ENCODE peak calls at places on chromosomes 13 and 19, in ten cellular contexts. T is fibroblast of the aortic adventitia, X is MCF 10A, I is AG04450, C is lower lobe of right lung, E is breast epithelium, V is WTC11, S is fibroblast of pulmonary artery, Z is AG10803, H is B cell. K is an unnamed sample.

GRCh38 chr13:32001392-32001768 is 30.2 kb upstream of the FRY start:
- DNase-seq in T (peak), E (no peak), H (peak), V (peak), S (peak), C (no peak), I (no peak), X (peak), Z (peak), K (no peak)

GRCh38 chr13:97901716-97902115 is 51.8 kb upstream of the IPO5 start:
- DNase-seq in I (no peak), V (no peak), T (no peak), S (no peak), Z (no peak), X (no peak), E (no peak), C (no peak), H (no peak), K (no peak)

GRCh38 chr19:29294343-29294811 is 81.4 kb upstream of the UQCRFS1 start:
- DNase-seq in X (no peak), C (no peak), I (no peak), Z (peak), E (no peak), H (no peak), T (peak), S (no peak), V (no peak), K (no peak)

GRCh38 chr13:84648069-84648640 is 765.9 kb upstream of the SLITRK1 start:
- DNase-seq in Z (no peak), C (no peak), E (no peak), X (peak), S (peak), T (peak), V (no peak), H (no peak), I (no peak), K (no peak)

GRCh38 chr19:31308781-31309180 is 40.5 kb downstream of the TSHZ3 start:
- DNase-seq in X (no peak), V (no peak), E (no peak), C (no peak), I (no peak), Z (no peak), T (no peak), H (no peak), S (no peak), K (no peak)

GRCh38 chr13:51632643-51633357 is 48.5 kb downstream of the WDFY2 start:
- DNase-seq in Z (no peak), S (no peak), V (peak), E (no peak), T (no peak), C (no peak), H (no peak), I (no peak), X (no peak), K (no peak)

GRCh38 chr13:64551755-64552154 is 2678.4 kb downstream of the PCDH9 start:
- DNase-seq in I (peak), X (peak), H (no peak), E (no peak), Z (peak), V (no peak), S (peak), T (peak), C (no peak), K (no peak)

GRCh38 chr13:82749551-82749950 is 1132.7 kb downstream of the SLITRK1 start:
- DNase-seq in X (no peak), E (no peak), T (no peak), C (no peak), S (no peak), Z (no peak), V (no peak), H (no peak), I (no peak), K (no peak)

GRCh38 chr19:46373573-46374359 is 26.9 kb downstream of the PPP5C start:
- DNase-seq in Z (peak), E (peak), T (peak), V (peak), I (no peak), X (peak), S (peak), C (peak), H (no peak), K (peak)

GRCh38 chr19:1027953-1028902 is 1.8 kb downstream of the CNN2 start:
- DNase-seq in S (peak), E (peak), H (peak), Z (peak), I (peak), T (peak), X (peak), C (peak), V (peak), K (no peak)

GRCh38 chr19:1295169-1296012 is 9.7 kb downstream of the EFNA2 start:
- DNase-seq in S (no peak), T (no peak), E (no peak), V (peak), H (peak), Z (no peak), C (no peak), X (no peak), I (no peak), K (no peak)

GRCh38 chr19:13058951-13059660 is 43.6 kb downstream of the LYL1 start:
- DNase-seq in V (no peak), Z (no peak), E (no peak), H (no peak), S (no peak), T (no peak), C (peak), I (no peak), X (no peak), K (no peak)

GRCh38 chr19:18867751-18868150 is 28.2 kb downstream of the CERS1 start:
- DNase-seq in H (no peak), S (no peak), C (no peak), Z (no peak), E (no peak), V (no peak), X (no peak), I (no peak), T (no peak), K (no peak)

GRCh38 chr13:48232420-48233096 is 448 bp upstream of the ITM2B start:
- DNase-seq in C (no peak), V (no peak), H (no peak), S (no peak), T (no peak), I (no peak), E (no peak), X (no peak), Z (no peak), K (no peak)

GRCh38 chr13:26946675-26947342 is 186.2 kb upstream of the GPR12 start:
- DNase-seq in T (peak), C (no peak), Z (peak), S (peak), X (peak), V (no peak), I (peak), E (no peak), H (peak), K (no peak)

GRCh38 chr19:40144947-40145748 is 46.1 kb upstream of the MAP3K10 start:
- DNase-seq in V (no peak), T (no peak), X (no peak), H (no peak), I (no peak), E (no peak), C (no peak), Z (no peak), S (no peak), K (no peak)
- TF ChIP-seq CTCF in V (no peak), T (no peak), X (no peak), H (no peak), I (no peak), E (no peak), C (no peak), Z (no peak), S (no peak), K (no peak)

GRCh38 chr19:58362272-58362994 is at the start of gene ZNF497:
- DNase-seq in S (peak), C (peak), T (peak), E (peak), V (peak), I (peak), X (peak), H (peak), Z (peak), K (peak)
- TF ChIP-seq CTCF in S (no peak), C (peak), T (no peak), E (no peak), V (no peak), I (no peak), X (no peak), H (no peak), Z (no peak), K (peak)

GRCh38 chr19:6343462-6343861 is 10.1 kb upstream of the ACER1 start:
- DNase-seq in T (no peak), V (no peak), H (no peak), X (no peak), I (no peak), Z (no peak), S (no peak), E (no peak), C (no peak), K (no peak)
- TF ChIP-seq CTCF in T (no peak), V (no peak), H (no peak), X (no peak), I (no peak), Z (no peak), S (no peak), E (no peak), C (no peak), K (no peak)

GRCh38 chr19:11332822-11333221 is 6.6 kb downstream of the RAB3D start:
- DNase-seq in E (no peak), H (no peak), C (no peak), T (no peak), I (no peak), V (no peak), S (no peak), Z (no peak), X (no peak), K (no peak)
- TF ChIP-seq CTCF in E (no peak), H (no peak), C (no peak), T (no peak), I (no peak), V (no peak), S (no peak), Z (no peak), X (no peak), K (no peak)

DNA sequence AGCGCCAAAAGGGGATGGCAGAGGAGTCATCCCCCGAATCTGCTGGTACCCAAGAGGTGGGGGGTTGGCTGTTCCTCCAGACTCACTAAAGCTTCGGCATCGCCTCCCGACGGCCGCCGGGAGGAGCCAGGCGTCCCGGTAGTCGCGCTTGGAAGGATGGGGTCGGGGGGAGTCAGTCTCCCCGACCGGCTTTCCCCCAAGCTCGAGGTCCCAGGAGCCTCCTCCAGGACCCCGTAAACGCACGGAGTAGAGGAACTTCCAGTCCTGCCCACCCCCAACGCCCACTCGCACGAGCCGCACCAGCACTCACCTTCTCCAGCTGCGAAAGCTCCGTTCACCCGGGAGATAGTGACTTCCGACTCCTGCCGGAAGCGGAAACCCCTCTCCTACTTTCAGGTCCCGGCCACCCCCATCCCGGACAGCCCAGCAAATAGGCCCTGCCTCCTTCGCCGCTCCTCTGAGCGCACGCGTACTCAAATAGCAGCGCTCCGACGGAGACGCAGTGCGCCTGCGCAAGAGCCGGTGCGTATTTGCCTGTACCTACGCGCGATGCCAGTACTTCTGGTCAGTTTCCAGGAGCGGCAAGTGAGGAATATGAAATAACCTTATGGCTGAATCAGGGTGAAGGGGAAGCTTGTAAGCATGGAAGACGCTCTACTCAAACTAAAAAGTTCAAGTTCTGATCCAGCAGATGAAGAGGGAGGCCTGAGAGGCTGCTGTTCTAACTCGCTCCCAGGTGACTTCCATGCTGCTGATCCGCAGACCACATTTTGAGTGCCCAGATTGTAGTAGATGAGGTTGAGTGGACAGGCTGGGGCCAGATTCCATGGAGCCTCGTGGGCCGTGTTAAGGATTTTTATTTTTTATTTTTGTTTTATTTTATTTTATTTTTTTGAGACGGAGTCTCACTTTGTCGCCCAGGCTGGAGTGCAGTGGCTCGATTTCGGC is at the start of gene ELOF1:
- DNase-seq in I (peak), E (peak), V (peak), Z (peak), X (peak), C (peak), H (peak), T (peak), S (peak), K (peak)
- TF ChIP-seq CTCF in I (peak), E (peak), V (no peak), Z (peak), X (peak), C (no peak), H (no peak), T (peak), S (peak), K (peak)

GRCh38 chr19:39409207-39409885 is 2.7 kb downstream of the ZFP36 start:
- DNase-seq in C (peak), E (peak), H (peak), Z (peak), X (peak), S (peak), T (no peak), V (peak), I (no peak), K (no peak)

GRCh38 chr19:39408392-39409206 is 2.0 kb downstream of the ZFP36 start:
- DNase-seq in T (peak), V (no peak), Z (peak), X (peak), E (no peak), H (peak), I (no peak), S (peak), C (no peak), K (no peak)

GRCh38 chr19:39410620-39411005 is 1.9 kb upstream of the PLEKHG2 start:
- DNase-seq in E (no peak), Z (no peak), H (peak), I (no peak), V (no peak), S (no peak), T (no peak), X (peak), C (no peak), K (no peak)

GRCh38 chr19:39411006-39411831 is 1.2 kb upstream of the PLEKHG2 start:
- DNase-seq in X (peak), I (no peak), E (no peak), V (no peak), H (peak), C (no peak), Z (peak), T (no peak), S (peak), K (no peak)

GRCh38 chr19:39409886-39410619 is 2.4 kb upstream of the PLEKHG2 start:
- DNase-seq in Z (peak), C (peak), I (no peak), S (peak), E (no peak), V (peak), X (no peak), T (peak), H (peak), K (no peak)
- TF ChIP-seq CTCF in Z (peak), C (no peak), I (peak), S (no peak), E (peak), V (no peak), X (no peak), T (peak), H (no peak), K (no peak)

K was measured in chondrocyte.